ENCODE peak calls at places on chromosomes 1 and 21, in seven cellular contexts. W, G, U, R, Y, N and M are unnamed samples.

GRCh38 chr1:31299365-31299764 is 2.5 kb downstream of the ZCCHC17 start:
- DNase-seq in W (no peak), G (peak; percentile 6), U (no peak), R (no peak), Y (no peak), N (no peak), M (no peak)

GRCh38 chr1:121517586-121518230 is 332.9 kb downstream of the SRGAP2C start:
- DNase-seq in W (no peak), G (no peak), U (no peak), R (no peak), Y (no peak), N (no peak), M (no peak)

GRCh38 chr1:221783437-221783836 is 41.5 kb upstream of the DUSP10 start:
- DNase-seq in W (no peak), G (no peak), U (no peak), R (no peak), Y (no peak), N (no peak), M (no peak)

GRCh38 chr21:26982767-26983166 is 15.9 kb upstream of the ADAMTS5 start:
- DNase-seq in W (no peak), G (peak; percentile 65), U (no peak), R (no peak), Y (no peak), N (no peak), M (no peak)

GRCh38 chr1:16986113-16986512 is 5.7 kb upstream of the MFAP2 start:
- DNase-seq in W (no peak), G (no peak), U (no peak), R (no peak), Y (no peak), N (no peak), M (no peak)

GRCh38 chr21:32131960-32132359 is 146.9 kb downstream of the MIS18A start:
- DNase-seq in W (no peak), G (peak; percentile 9), U (no peak), R (no peak), Y (no peak), N (no peak), M (no peak)

GRCh38 chr1:212651521-212651920 is 43.0 kb downstream of the ATF3 start:
- DNase-seq in W (no peak), G (peak; percentile 13), U (no peak), R (no peak), Y (no peak), N (no peak), M (no peak)

GRCh38 chr1:43435146-43436145 is 18.3 kb downstream of the HYI start:
- DNase-seq in W (no peak), G (peak; percentile 63), U (no peak), R (peak; percentile 62), Y (no peak), N (no peak), M (no peak)

GRCh38 chr1:91831132-91831930 is 54.6 kb downstream of the TGFBR3 start:
- DNase-seq in W (no peak), G (peak; percentile 94), U (no peak), R (no peak), Y (no peak), N (no peak), M (no peak)

GRCh38 chr1:196302420-196302819 is 305.8 kb downstream of the KCNT2 start:
- DNase-seq in W (no peak), G (no peak), U (no peak), R (no peak), Y (no peak), N (no peak), M (no peak)

GRCh38 chr1:176450526-176450925 is 12.4 kb upstream of the PAPPA2 start:
- DNase-seq in W (no peak), G (no peak), U (no peak), R (no peak), Y (no peak), N (no peak), M (no peak)

GRCh38 chr1:111193712-111194480 is 6.5 kb downstream of the DENND2D start:
- DNase-seq in W (no peak), G (no peak), U (no peak), R (no peak), Y (no peak), N (no peak), M (no peak)

GRCh38 chr1:51218570-51218969 is 17.5 kb upstream of the RNF11 start:
- DNase-seq in W (no peak), G (no peak), U (no peak), R (no peak), Y (no peak), N (no peak), M (no peak)

GRCh38 chr1:38207906-38208305 is 161.3 kb upstream of the POU3F1 start:
- DNase-seq in W (no peak), G (no peak), U (no peak), R (no peak), Y (no peak), N (no peak), M (no peak)

GRCh38 chr1:54548389-54549044 is 489 bp downstream of the ACOT11 start:
- DNase-seq in W (no peak), G (no peak), U (no peak), R (no peak), Y (no peak), N (no peak), M (no peak)

GRCh38 chr1:89360716-89361115 is 3.1 kb upstream of the GBP6 start:
- DNase-seq in W (no peak), G (no peak), U (no peak), R (no peak), Y (no peak), N (no peak), M (no peak)

GRCh38 chr1:61173118-61173517 is 90.8 kb downstream of the NFIA start:
- DNase-seq in W (no peak), G (no peak), U (no peak), R (no peak), Y (no peak), N (no peak), M (no peak)

GRCh38 chr1:34977858-34978257 is 7.3 kb downstream of the TMEM35B start:
- DNase-seq in W (no peak), G (no peak), U (no peak), R (no peak), Y (no peak), N (no peak), M (no peak)

GRCh38 chr1:153775432-153776311 is 465 bp downstream of the SLC27A3 start:
- DNase-seq in W (no peak), G (peak; percentile 27), U (peak; percentile 86), R (no peak), Y (peak; percentile 69), N (no peak), M (no peak)
- TF ChIP-seq CTCF in W (peak; percentile 7), G (no peak), U (no peak), R (no peak), Y (no peak), N (no peak), M (no peak)

DNA sequence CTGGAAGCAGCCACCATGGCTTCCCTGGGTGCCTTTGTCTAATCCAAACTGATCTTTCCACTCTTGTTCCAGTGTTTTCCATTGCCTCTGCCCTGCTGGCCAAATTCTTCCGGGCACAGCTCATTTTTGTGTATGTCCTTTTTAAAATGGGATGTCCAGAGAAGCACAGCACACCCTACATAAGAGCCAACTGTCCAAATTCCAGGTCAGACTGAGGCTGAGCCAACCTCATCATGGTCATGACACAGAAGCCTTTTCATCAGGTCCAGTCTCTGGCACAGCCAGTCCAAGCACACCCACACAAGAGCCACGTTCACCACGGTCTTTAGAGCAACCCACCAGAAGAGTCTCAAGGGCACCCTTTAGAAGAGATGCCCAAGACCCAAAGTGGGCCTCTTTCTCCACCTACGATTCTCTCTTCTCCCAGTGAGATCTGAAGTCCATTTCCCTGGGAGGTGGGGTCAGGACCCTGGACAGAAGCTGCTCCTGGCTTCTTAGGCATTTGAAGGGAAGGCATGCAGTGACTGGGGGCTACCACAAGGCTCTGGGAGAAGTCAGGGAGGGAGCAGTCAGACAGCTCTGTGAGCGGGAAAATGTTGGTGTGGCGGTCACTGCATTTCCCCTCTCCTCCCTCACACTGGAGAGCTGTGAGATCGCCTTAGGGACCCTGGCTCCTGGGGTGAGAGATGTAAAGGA is 53.2 kb downstream of the SYT2 start:
- DNase-seq in W (no peak), G (peak; percentile 20), U (no peak), R (no peak), Y (no peak), N (no peak), M (no peak)
- TF ChIP-seq CTCF in W (peak; percentile 6), G (no peak), U (no peak), R (no peak), Y (no peak), N (peak; percentile 45), M (no peak)

DNA sequence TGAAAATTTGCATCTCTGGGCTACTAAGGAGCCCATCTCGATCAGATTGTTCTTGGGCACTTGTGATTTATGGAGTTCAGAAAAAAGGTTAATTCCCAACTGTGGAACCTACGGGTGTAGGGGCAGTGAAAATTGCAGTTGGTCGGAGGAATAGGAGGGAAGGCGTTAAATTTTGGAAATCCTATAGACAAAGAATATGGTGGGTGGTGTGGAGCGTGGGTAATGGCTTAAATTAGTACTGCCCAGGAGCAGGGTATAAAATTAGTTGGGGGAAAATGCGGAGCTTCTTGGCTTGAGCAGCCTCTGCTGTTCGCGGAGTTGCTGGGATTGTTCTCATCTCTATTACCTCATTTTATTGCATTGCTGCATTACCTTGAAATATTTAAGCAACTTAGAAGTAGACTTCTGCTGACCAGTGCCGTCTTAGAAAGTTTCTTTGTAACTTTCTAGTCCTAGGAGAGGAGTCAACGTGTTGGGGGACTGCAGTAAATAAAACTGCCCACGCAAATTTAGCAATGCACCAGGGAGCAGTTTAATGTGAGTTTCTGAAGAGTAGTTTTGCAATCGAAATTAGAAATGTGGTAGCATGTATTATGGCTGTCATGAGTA is 514 bp downstream of the S1PR1 start:
- DNase-seq in W (no peak), G (peak; percentile 84), U (no peak), R (peak; percentile 45), Y (no peak), N (no peak), M (no peak)
- TF ChIP-seq CTCF in W (no peak), G (no peak), U (no peak), R (no peak), Y (no peak), N (no peak), M (no peak)

GRCh38 chr1:112711041-112711440 is 4.1 kb downstream of the PPM1J start:
- DNase-seq in W (no peak), G (no peak), U (no peak), R (no peak), Y (no peak), N (no peak), M (no peak)

GRCh38 chr1:112710586-112710985 is 3.7 kb upstream of the RHOC start:
- DNase-seq in W (no peak), G (no peak), U (no peak), R (no peak), Y (no peak), N (no peak), M (no peak)

GRCh38 chr1:112708489-112708888 is 1.6 kb upstream of the RHOC start:
- DNase-seq in W (no peak), G (no peak), U (no peak), R (no peak), Y (no peak), N (no peak), M (no peak)

GRCh38 chr1:112711672-112712071 is 3.5 kb downstream of the PPM1J start:
- DNase-seq in W (no peak), G (no peak), U (no peak), R (no peak), Y (no peak), N (no peak), M (no peak)

DNA sequence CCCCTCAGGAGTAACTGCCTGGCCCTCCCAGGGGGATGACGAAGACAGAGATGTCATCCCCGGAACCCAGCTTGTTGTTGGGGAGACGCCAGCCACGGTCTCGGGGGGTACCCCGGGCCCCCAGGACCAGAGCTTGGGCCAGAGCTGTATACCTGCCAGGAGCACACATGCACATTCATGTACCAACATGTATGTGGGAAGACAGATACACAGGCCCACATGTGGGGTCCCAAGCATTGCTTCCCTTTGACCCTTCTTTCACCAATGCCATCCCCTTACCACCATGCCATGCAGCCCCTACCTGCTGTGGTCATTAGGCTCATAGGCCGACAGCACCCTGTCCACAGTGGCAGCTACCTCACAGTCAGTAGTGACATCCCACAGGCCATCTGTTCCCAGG is 3.2 kb upstream of the RHOC start:
- DNase-seq in W (no peak), G (no peak), U (no peak), R (no peak), Y (no peak), N (no peak), M (no peak)
- TF ChIP-seq CTCF in W (no peak), G (no peak), U (no peak), R (no peak), Y (no peak), N (no peak), M (no peak)